ENCODE peak calls at places on chromosomes 13 and 19, in six cellular contexts. F, Y, W, K, L and D are unnamed samples.

GRCh38 chr13:97145057-97145456 is 77.1 kb upstream of the MBNL2 start:
- DNase-seq in F (no peak), Y (no peak), W (no peak), K (no peak), L (no peak), D (no peak)

GRCh38 chr19:47232422-47233211 is 1.6 kb upstream of the BBC3 start:
- DNase-seq in F (no peak), Y (peak), W (no peak), K (peak), L (no peak), D (no peak)

GRCh38 chr19:3968556-3969434 is 2.1 kb downstream of the DAPK3 start:
- DNase-seq in F (peak), Y (peak), W (peak), K (peak), L (peak), D (no peak)

GRCh38 chr13:20118268-20119140 is 42.3 kb downstream of the GJA3 start:
- DNase-seq in F (no peak), Y (peak), W (no peak), K (peak), L (peak), D (peak)

GRCh38 chr13:29162638-29163037 is 342.5 kb downstream of the MTUS2 start:
- DNase-seq in F (no peak), Y (no peak), W (no peak), K (peak), L (no peak), D (no peak)

GRCh38 chr13:110942248-110942981 is 27.5 kb upstream of the ANKRD10 start:
- DNase-seq in F (no peak), Y (no peak), W (no peak), K (no peak), L (no peak), D (no peak)

GRCh38 chr19:44644391-44645016 is 794 bp downstream of the PVR start:
- DNase-seq in F (peak), Y (peak), W (no peak), K (peak), L (no peak), D (no peak)

GRCh38 chr19:9862897-9863296 is 27.8 kb downstream of the PIN1 start:
- DNase-seq in F (no peak), Y (no peak), W (no peak), K (no peak), L (no peak), D (peak)

GRCh38 chr13:71871180-71871754 is 4.3 kb upstream of the DACH1 start:
- DNase-seq in F (no peak), Y (no peak), W (no peak), K (no peak), L (no peak), D (no peak)

GRCh38 chr13:74641586-74641985 is 507.4 kb upstream of the KLF12 start:
- DNase-seq in F (no peak), Y (no peak), W (no peak), K (peak), L (no peak), D (no peak)

GRCh38 chr13:33111414-33112110 is 95.3 kb downstream of the KL start:
- DNase-seq in F (no peak), Y (peak), W (no peak), K (peak), L (no peak), D (no peak)

GRCh38 chr13:30107536-30108136 is 199.7 kb downstream of the KATNAL1 start:
- DNase-seq in F (no peak), Y (no peak), W (no peak), K (peak), L (no peak), D (no peak)

GRCh38 chr13:28441533-28441928 is 53.4 kb downstream of the FLT1 start:
- DNase-seq in F (no peak), Y (no peak), W (no peak), K (no peak), L (no peak), D (no peak)

GRCh38 chr13:48946163-48946562 is 29.5 kb upstream of the FNDC3A start:
- DNase-seq in F (no peak), Y (no peak), W (no peak), K (no peak), L (no peak), D (no peak)

GRCh38 chr19:46288896-46289588 is 7.8 kb upstream of the HIF3A start:
- DNase-seq in F (no peak), Y (no peak), W (no peak), K (peak), L (no peak), D (no peak)

GRCh38 chr13:76730220-76730619 is 156.0 kb downstream of the KCTD12 start:
- DNase-seq in F (no peak), Y (no peak), W (no peak), K (peak), L (no peak), D (no peak)

GRCh38 chr19:33444993-33445751 is 71.7 kb downstream of the CEBPG start:
- DNase-seq in F (no peak), Y (no peak), W (no peak), K (peak), L (no peak), D (no peak)

GRCh38 chr13:92804926-92805325 is 421.7 kb upstream of the GPC6 start:
- DNase-seq in F (no peak), Y (no peak), W (no peak), K (no peak), L (no peak), D (no peak)
- H3K4me3 ChIP-seq in F (no peak), Y (no peak), W (no peak), K (no peak), L (no peak), D (no peak)

DNA sequence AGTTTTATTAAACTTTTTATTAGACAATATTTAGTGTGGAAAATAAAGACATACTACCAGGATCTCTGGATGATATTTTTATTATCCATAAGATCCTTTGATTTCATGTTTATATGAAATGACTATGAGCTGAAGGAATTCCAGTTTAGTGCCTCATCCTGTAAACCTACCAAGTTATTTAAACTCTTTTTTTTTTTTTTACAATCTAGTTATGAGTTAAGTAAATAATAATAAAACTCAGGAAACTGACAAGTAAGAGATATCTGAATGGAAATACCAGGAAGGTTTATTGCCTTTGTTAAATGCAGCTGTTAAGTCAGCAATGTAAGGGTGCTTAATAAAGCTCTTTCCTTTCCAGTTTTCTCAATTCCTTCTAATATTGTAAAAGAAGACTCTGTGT is 53.9 kb downstream of the RXFP2 start:
- DNase-seq in F (no peak), Y (no peak), W (no peak), K (peak), L (no peak), D (no peak)
- H3K27ac ChIP-seq in F (no peak), Y (no peak), W (no peak), K (no peak), L (no peak), D (no peak)

GRCh38 chr19:41226053-41226873 is 7.2 kb downstream of the AXL start:
- DNase-seq in F (no peak), Y (peak), W (peak), K (peak), L (no peak), D (peak)
- H3K4me3 ChIP-seq in F (peak), Y (peak), W (peak), K (peak), L (no peak), D (peak)

GRCh38 chr13:31896427-31896826 is 135.1 kb upstream of the FRY start:
- DNase-seq in F (no peak), Y (no peak), W (no peak), K (peak), L (peak), D (no peak)
- H3K27ac ChIP-seq in F (no peak), Y (no peak), W (peak), K (peak), L (no peak), D (no peak)

DNA sequence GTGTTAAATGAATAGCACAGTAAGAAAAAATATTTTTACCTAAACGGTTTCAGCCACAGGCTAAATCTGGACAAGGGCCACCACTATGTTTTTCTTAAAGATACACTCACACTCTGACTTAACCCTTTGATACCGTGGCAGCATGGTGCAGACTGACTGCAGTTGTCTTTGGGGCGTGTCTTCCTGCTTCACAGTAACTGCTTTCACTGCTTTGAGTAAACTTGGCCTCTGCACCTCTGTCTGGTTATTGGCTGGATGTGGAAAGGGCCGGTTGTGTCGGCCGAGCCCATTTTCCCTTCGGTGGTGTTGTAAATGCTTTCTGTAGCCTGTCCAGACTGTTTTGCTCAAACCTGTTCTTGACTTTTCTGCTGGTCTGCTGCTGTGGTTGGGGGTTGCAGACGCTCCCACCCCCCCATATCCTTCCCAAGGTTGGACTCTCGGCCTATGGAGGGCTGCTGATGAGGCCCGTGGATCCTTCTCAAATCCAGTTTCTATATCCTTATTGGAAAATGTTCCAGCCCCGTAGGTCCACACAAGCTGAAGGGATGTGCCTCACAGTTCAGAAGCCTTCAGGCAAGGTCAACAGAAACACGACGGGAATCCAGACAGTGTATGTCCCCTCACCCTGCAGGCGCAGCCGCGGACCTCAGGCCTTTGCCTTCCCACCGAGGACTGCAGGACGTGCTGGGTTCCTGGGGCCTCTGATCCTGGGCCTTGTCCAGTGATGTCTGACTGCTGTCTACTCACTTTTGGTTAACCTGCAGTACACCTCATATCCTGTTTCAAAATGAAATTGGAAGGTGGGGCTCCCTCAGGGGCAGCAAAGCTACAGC is 90.2 kb upstream of the RNF113B start:
- DNase-seq in F (no peak), Y (peak), W (no peak), K (peak), L (no peak), D (no peak)
- H3K4me3 ChIP-seq in F (no peak), Y (no peak), W (no peak), K (no peak), L (no peak), D (no peak)

GRCh38 chr19:53553865-53554791 is 16.2 kb downstream of the ZNF331 start:
- DNase-seq in F (no peak), Y (peak), W (peak), K (peak), L (peak), D (peak)

GRCh38 chr19:53555352-53555751 is 17.4 kb downstream of the ZNF331 start:
- DNase-seq in F (no peak), Y (no peak), W (no peak), K (no peak), L (no peak), D (no peak)

GRCh38 chr19:53552001-53552721 is 14.2 kb downstream of the ZNF331 start:
- DNase-seq in F (no peak), Y (no peak), W (no peak), K (peak), L (no peak), D (no peak)

GRCh38 chr19:53553159-53553558 is 15.2 kb downstream of the ZNF331 start:
- DNase-seq in F (no peak), Y (no peak), W (no peak), K (peak), L (no peak), D (no peak)

GRCh38 chr19:53554804-53555203 is 16.9 kb downstream of the ZNF331 start:
- DNase-seq in F (no peak), Y (no peak), W (no peak), K (peak), L (no peak), D (no peak)
- H3K27ac ChIP-seq in F (no peak), Y (peak), W (peak), K (peak), L (peak), D (peak)

DNA sequence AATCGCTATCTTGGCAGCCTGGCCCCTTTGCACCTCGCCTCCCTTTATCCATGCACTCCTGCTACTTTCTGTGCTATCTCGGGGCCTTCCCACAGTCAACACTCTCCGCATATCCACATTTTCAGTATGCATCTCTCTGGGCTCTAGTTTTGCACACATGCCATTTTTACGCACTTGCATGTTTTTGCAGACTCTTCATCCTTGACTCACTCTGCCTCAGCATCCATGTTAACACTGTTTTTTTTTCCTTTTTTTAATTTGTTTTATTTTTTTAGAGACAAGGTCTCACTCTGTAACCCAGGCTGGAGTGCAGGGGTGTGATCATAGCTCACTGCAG is 2.5 kb downstream of the MAMSTR start:
- DNase-seq in F (no peak), Y (no peak), W (no peak), K (peak), L (no peak), D (no peak)
- H3K4me3 ChIP-seq in F (no peak), Y (no peak), W (no peak), K (peak), L (no peak), D (no peak)

GRCh38 chr13:113121183-113121927 is 1.2 kb upstream of the F10 start:
- DNase-seq in F (no peak), Y (no peak), W (no peak), K (no peak), L (no peak), D (no peak)

GRCh38 chr13:113122571-113123225 is at the start of gene F10:
- DNase-seq in F (no peak), Y (peak), W (no peak), K (peak), L (no peak), D (no peak)

GRCh38 chr13:113124211-113125025 is 1.8 kb downstream of the F10 start:
- DNase-seq in F (no peak), Y (no peak), W (no peak), K (no peak), L (no peak), D (no peak)

GRCh38 chr13:113121928-113122420 is 625 bp upstream of the F10 start:
- DNase-seq in F (no peak), Y (no peak), W (no peak), K (no peak), L (no peak), D (no peak)

DNA sequence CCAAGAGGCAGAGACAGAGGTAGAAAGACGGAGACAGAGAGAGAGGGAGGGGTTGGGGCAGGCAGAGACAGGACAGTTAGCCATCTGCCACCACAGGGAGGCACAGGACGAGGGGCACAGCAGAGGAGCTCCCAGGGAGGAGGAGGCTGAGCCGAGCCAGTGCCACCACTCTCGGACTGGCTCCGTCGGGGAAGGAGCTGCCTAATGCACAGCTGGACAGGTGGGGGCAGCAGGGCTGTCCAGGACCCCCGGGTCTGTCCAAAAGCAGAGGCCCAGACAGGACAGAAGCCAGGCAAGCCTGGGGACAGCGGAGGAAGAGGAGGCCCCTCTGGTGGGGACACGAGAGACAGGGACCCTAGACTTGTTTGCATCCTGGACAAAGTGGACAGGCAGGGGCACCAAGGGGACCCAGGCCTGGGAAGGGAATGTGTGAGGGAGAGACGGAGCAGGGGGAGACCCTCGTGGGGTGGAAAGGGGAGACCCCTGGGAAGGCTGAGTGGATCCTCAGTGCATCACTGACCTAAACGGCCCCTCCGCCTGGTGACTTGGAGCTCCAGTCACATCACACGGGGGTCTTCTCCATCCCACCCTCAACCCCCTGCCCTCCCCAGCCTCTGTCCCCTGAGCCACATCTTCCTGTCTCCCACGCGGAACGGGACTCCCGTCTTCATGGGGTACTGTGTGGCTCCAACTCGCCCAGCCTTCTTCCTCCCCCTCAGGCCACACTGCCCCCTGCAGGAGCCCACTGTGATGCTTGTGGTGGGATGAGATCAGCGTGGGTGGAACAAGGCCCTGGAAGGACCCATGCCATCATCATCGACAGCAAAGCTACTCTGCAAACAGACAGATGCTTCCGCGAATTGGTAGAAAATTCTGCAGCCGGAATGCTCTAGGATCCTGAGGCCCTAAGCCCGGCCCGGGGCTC is 889 bp downstream of the F10 start:
- DNase-seq in F (no peak), Y (no peak), W (no peak), K (peak), L (no peak), D (no peak)
- H3K27ac ChIP-seq in F (no peak), Y (no peak), W (no peak), K (no peak), L (no peak), D (no peak)